ENCODE peak calls at places on chromosomes 2 and 18, in five cellular contexts. E, M, V, I and F are unnamed samples.

GRCh38 chr2:239400000-239400831 is 604 bp downstream of the HDAC4 start:
- DNase-seq in I (no peak), V (no peak), M (no peak), E (no peak), F (no peak)

GRCh38 chr2:67600472-67600871 is 203.3 kb downstream of the ETAA1 start:
- DNase-seq in V (no peak), I (no peak), E (no peak), M (no peak), F (no peak)

GRCh38 chr2:173370198-173370597 is 15.5 kb downstream of the CDCA7 start:
- DNase-seq in V (no peak), I (no peak), M (no peak), E (no peak), F (no peak)

GRCh38 chr18:2921778-2922177 is 75.0 kb downstream of the EMILIN2 start:
- DNase-seq in I (peak), E (no peak), M (no peak), V (no peak), F (no peak)

GRCh38 chr2:185700883-185701282 is 37.7 kb upstream of the FSIP2 start:
- DNase-seq in M (no peak), E (no peak), I (no peak), V (no peak), F (no peak)

GRCh38 chr2:64491426-64491825 is 32.7 kb upstream of the AFTPH start:
- DNase-seq in M (no peak), E (no peak), I (peak), V (no peak), F (no peak)

GRCh38 chr2:202025816-202026215 is 7.8 kb upstream of the FZD7 start:
- DNase-seq in V (no peak), E (no peak), I (peak), M (no peak), F (no peak)

GRCh38 chr2:151999058-151999457 is 99.8 kb downstream of the CACNB4 start:
- DNase-seq in V (peak), M (peak), E (no peak), I (no peak), F (no peak)

GRCh38 chr2:30195011-30195410 is 36.3 kb upstream of the LBH start:
- DNase-seq in V (no peak), I (no peak), M (no peak), E (no peak), F (no peak)

GRCh38 chr2:11040992-11041391 is 114.3 kb upstream of the SLC66A3 start:
- DNase-seq in M (no peak), V (no peak), E (no peak), I (peak), F (no peak)

GRCh38 chr2:88051792-88052191 is 3.8 kb downstream of the KRCC1 start:
- DNase-seq in I (no peak), E (no peak), M (no peak), V (no peak), F (no peak)

GRCh38 chr18:68735498-68736343 is 20.8 kb upstream of the TMX3 start:
- DNase-seq in M (peak), I (no peak), V (peak), E (no peak), F (no peak)

GRCh38 chr2:65031341-65032015 is 24.7 kb upstream of the CEP68 start:
- DNase-seq in V (peak), M (no peak), I (no peak), E (no peak), F (no peak)

GRCh38 chr18:42048150-42048549 is 93.1 kb downstream of the PIK3C3 start:
- DNase-seq in V (no peak), M (peak), E (peak), I (no peak), F (no peak)

GRCh38 chr2:30923575-30923974 is 116.3 kb upstream of the CAPN13 start:
- DNase-seq in M (no peak), I (no peak), E (no peak), V (no peak), F (no peak)

GRCh38 chr2:29157131-29157530 is 41.9 kb downstream of the CLIP4 start:
- DNase-seq in E (no peak), M (no peak), V (no peak), I (no peak), F (no peak)

GRCh38 chr18:53385889-53386288 is 838.6 kb downstream of the MBD2 start:
- DNase-seq in E (no peak), I (no peak), M (no peak), V (no peak), F (no peak)

GRCh38 chr2:120712180-120712678 is 23.4 kb upstream of the GLI2 start:
- DNase-seq in V (no peak), E (no peak), M (no peak), I (no peak), F (no peak)

GRCh38 chr2:84083984-84084383 is 375.1 kb downstream of the SUCLG1 start:
- DNase-seq in V (no peak), I (no peak), E (no peak), M (no peak), F (no peak)

GRCh38 chr2:23492941-23493340 is 108.0 kb downstream of the KLHL29 start:
- DNase-seq in I (no peak), V (no peak), E (no peak), M (no peak), F (no peak)